ENCODE peak calls at places on chromosomes 7 and 10, in seven cellular contexts. A, D, F, Z, N, S and X are unnamed samples.

GRCh38 chr7:129714514-129715063 is 103.1 kb downstream of the NRF1 start:
- DNase-seq in A (no peak), D (no peak), F (no peak), Z (no peak), N (no peak), S (no peak), X (no peak)

GRCh38 chr7:79317728-79318127 is 135.7 kb downstream of the MAGI2 start:
- DNase-seq in A (no peak), D (no peak), F (no peak), Z (peak; percentile 51), N (no peak), S (peak; percentile 77), X (no peak)

GRCh38 chr7:91852263-91852741 is 28.2 kb downstream of the MTERF1 start:
- DNase-seq in A (no peak), D (no peak), F (no peak), Z (no peak), N (no peak), S (peak; percentile 48), X (no peak)

GRCh38 chr7:158263110-158263963 is 324.3 kb downstream of the PTPRN2 start:
- DNase-seq in A (peak; percentile 48), D (no peak), F (peak; percentile 31), Z (no peak), N (no peak), S (no peak), X (no peak)

GRCh38 chr7:55957190-55957589 is 5.5 kb downstream of the MRPS17 start:
- DNase-seq in A (no peak), D (no peak), F (no peak), Z (no peak), N (no peak), S (no peak), X (no peak)

GRCh38 chr7:27145167-27145883 is 1.8 kb upstream of the HOXA5 start:
- DNase-seq in A (peak; percentile 67), D (peak; percentile 77), F (no peak), Z (no peak), N (no peak), S (no peak), X (no peak)

GRCh38 chr10:44888861-44889260 is 22.3 kb upstream of the TMEM72 start:
- DNase-seq in A (no peak), D (no peak), F (peak; percentile 61), Z (no peak), N (no peak), S (no peak), X (no peak)

GRCh38 chr10:130739016-130739756 is 572.3 kb downstream of the TCERG1L start:
- DNase-seq in A (peak; percentile 15), D (peak; percentile 54), F (no peak), Z (no peak), N (no peak), S (no peak), X (peak; percentile 25)

GRCh38 chr10:133139561-133140065 is 20.4 kb upstream of the KNDC1 start:
- DNase-seq in A (peak; percentile 58), D (no peak), F (no peak), Z (no peak), N (no peak), S (no peak), X (peak; percentile 24)

GRCh38 chr7:51551070-51551469 is 234.5 kb upstream of the COBL start:
- DNase-seq in A (no peak), D (no peak), F (no peak), Z (no peak), N (no peak), S (no peak), X (no peak)

GRCh38 chr7:80858141-80858903 is 60.5 kb downstream of the SEMA3C start:
- DNase-seq in A (no peak), D (no peak), F (no peak), Z (no peak), N (no peak), S (peak; percentile 21), X (no peak)

GRCh38 chr10:63260860-63261251 is 127.7 kb downstream of the NRBF2 start:
- DNase-seq in A (no peak), D (no peak), F (no peak), Z (no peak), N (no peak), S (no peak), X (no peak)

GRCh38 chr10:63258920-63259678 is 126.0 kb downstream of the NRBF2 start:
- DNase-seq in A (no peak), D (no peak), F (no peak), Z (no peak), N (no peak), S (no peak), X (no peak)

GRCh38 chr10:63256047-63256773 is 123.1 kb downstream of the NRBF2 start:
- DNase-seq in A (no peak), D (no peak), F (no peak), Z (no peak), N (no peak), S (peak; percentile 42), X (no peak)

GRCh38 chr10:63260103-63260859 is 127.2 kb downstream of the NRBF2 start:
- DNase-seq in A (no peak), D (no peak), F (no peak), Z (no peak), N (no peak), S (no peak), X (no peak)

DNA sequence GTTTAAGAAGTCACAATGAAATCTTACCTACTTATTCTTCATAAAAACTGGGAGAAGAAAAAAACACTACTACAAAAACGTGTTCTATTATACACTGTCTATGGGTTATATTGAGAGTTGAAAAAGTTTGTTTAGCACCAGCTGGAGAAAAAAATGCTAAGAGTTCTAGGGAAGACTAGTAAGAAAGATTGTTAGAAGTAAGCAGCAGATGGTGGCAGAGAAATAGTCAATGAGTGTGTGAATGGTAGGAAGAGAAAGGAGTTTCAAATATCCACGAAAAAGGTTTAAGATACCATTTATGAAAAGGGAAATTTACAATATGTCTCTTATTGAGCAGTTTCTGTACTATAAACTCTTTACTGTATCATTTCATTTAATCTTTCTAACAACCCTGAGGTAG is 124.7 kb downstream of the NRBF2 start:
- DNase-seq in A (no peak), D (no peak), F (no peak), Z (no peak), N (no peak), S (no peak), X (no peak)
- H3K4me3 ChIP-seq in A (no peak overlapping the region), D (no peak overlapping the region), F (no peak overlapping the region), Z (no peak overlapping the region), N (peak overlapping the region; percentile 24), S (no peak overlapping the region), X (no peak overlapping the region)

GRCh38 chr7:9453521-9453920 is 1020.1 kb downstream of the NXPH1 start:
- DNase-seq in A (no peak), D (no peak), F (no peak), Z (no peak), N (no peak), S (no peak), X (no peak)
- TF ChIP-seq POLR2A in A (no peak), D (no peak), F (no peak), Z (no peak), N (no peak), S (no peak), X (no peak)

GRCh38 chr10:80579849-80580645 is 42.3 kb downstream of the SH2D4B start:
- DNase-seq in A (no peak), D (peak; percentile 13), F (no peak), Z (no peak), N (no peak), S (no peak), X (no peak)

GRCh38 chr10:80579370-80579769 is 41.7 kb downstream of the SH2D4B start:
- DNase-seq in A (no peak), D (peak; percentile 12), F (no peak), Z (no peak), N (no peak), S (no peak), X (no peak)

GRCh38 chr10:80582561-80582960 is 44.9 kb downstream of the SH2D4B start:
- DNase-seq in A (no peak), D (peak; percentile 58), F (no peak), Z (no peak), N (no peak), S (no peak), X (no peak)

GRCh38 chr10:80581469-80581835 is 43.8 kb downstream of the SH2D4B start:
- DNase-seq in A (no peak), D (peak; percentile 26), F (peak; percentile 73), Z (no peak), N (no peak), S (no peak), X (no peak)

GRCh38 chr10:80580811-80581468 is 43.2 kb downstream of the SH2D4B start:
- DNase-seq in A (no peak), D (no peak), F (no peak), Z (no peak), N (no peak), S (no peak), X (no peak)
- TF ChIP-seq POLR2AphosphoS5 in A (no peak), D (no peak), F (no peak), Z (no peak), N (no peak), S (no peak), X (no peak)

GRCh38 chr7:70833726-70834125 is 298.2 kb upstream of the GALNT17 start:
- DNase-seq in A (no peak), D (no peak), F (no peak), Z (no peak), N (no peak), S (no peak), X (no peak)
- H3K4me3 ChIP-seq in A (no peak overlapping the region), D (no peak overlapping the region), F (no peak overlapping the region), Z (no peak overlapping the region), N (no peak overlapping the region), S (no peak overlapping the region), X (no peak overlapping the region)

DNA sequence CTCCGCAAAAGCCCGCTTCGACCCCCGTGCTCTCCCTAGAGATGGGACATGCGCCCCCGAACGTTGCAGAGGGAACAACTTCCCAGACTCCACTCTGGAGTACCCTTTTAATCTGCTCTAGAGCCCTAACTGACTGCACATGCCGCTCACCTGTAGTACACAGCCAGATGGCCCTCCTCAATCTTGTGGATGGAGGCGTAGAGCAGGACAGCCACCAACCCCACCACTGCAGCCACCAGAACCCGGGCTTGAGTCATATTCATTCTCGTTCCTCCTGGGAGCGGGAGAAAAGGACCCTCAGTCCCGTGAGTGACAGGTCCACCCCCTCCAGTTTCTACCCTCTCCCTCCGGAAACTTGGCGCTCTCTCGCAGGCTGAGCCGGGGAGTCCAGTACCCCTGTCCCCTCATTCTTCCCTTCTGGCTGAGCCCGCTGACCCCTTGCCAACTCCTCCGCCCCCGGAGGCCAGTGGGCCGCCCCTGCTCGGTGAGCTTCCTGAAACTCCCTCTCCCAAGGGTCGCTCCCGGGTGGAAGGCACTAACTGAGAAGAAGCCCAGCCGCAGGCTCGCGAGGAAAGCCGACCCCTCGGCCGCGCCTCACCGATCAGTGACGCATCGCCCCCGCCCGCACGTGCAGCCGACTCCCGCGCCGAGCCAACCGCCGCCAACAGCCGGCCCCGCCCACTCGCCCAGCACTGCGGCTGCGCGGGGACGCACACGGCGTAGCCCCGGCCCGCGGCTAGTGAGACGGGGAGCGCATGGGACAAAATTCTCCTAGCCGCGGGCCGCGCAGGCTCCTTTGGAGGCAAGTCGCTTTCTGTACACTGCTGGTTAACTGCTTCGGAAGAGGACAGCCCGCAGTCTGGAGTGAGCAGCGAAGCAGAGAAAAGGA is at the start of gene ERLIN1:
- DNase-seq in A (peak; percentile 95), D (peak; percentile 95), F (peak; percentile 95), Z (peak; percentile 80), N (peak; percentile 61), S (peak; percentile 95), X (peak; percentile 88)
- TF ChIP-seq POLR2A in A (peak; percentile 31), D (no peak), F (peak; percentile 85), Z (peak; percentile 92), N (peak; percentile 85), S (peak; percentile 88), X (no peak)